ENCODE peak calls at places on chromosomes 2 and 18, in eight cellular contexts. One of them, this sample, is unnamed.

GRCh38 chr18:6431659-6432318 is 17.1 kb upstream of the L3MBTL4 start:
- DNase-seq in adrenal gland: no peak
- DNase-seq in vagina: no peak
- DNase-seq in right lobe of liver: no peak
- DNase-seq in suprapubic skin: no peak
- DNase-seq in body of pancreas: no peak
- DNase-seq in ovary: no peak
- DNase-seq in heart left ventricle: no peak
- DNase-seq in this sample: no peak

GRCh38 chr2:111694690-111695089 is 189.3 kb downstream of the ANAPC1 start:
- DNase-seq in adrenal gland: peak; percentile 41
- DNase-seq in vagina: no peak
- DNase-seq in right lobe of liver: no peak
- DNase-seq in suprapubic skin: no peak
- DNase-seq in body of pancreas: peak; percentile 53
- DNase-seq in ovary: no peak
- DNase-seq in heart left ventricle: peak; percentile 32
- DNase-seq in this sample: no peak

GRCh38 chr18:23134780-23135678 is at the start of gene CABLES1:
- DNase-seq in adrenal gland: peak; percentile 53
- DNase-seq in vagina: no peak
- DNase-seq in right lobe of liver: peak; percentile 87
- DNase-seq in suprapubic skin: peak; percentile 81
- DNase-seq in body of pancreas: peak; percentile 70
- DNase-seq in ovary: peak; percentile 62
- DNase-seq in heart left ventricle: peak; percentile 62
- DNase-seq in this sample: peak; percentile 73

GRCh38 chr2:112156152-112156986 is 18.2 kb downstream of the FBLN7 start:
- DNase-seq in adrenal gland: peak; percentile 9
- DNase-seq in vagina: no peak
- DNase-seq in right lobe of liver: no peak
- DNase-seq in suprapubic skin: no peak
- DNase-seq in body of pancreas: no peak
- DNase-seq in ovary: no peak
- DNase-seq in heart left ventricle: no peak
- DNase-seq in this sample: peak; percentile 79

GRCh38 chr2:119059287-119059686 is 99.3 kb downstream of the C1QL2 start:
- DNase-seq in adrenal gland: no peak
- DNase-seq in vagina: no peak
- DNase-seq in right lobe of liver: no peak
- DNase-seq in suprapubic skin: no peak
- DNase-seq in body of pancreas: no peak
- DNase-seq in ovary: no peak
- DNase-seq in heart left ventricle: no peak
- DNase-seq in this sample: no peak

GRCh38 chr2:31694444-31694843 is 113.7 kb upstream of the SRD5A2 start:
- DNase-seq in adrenal gland: no peak
- DNase-seq in vagina: no peak
- DNase-seq in right lobe of liver: no peak
- DNase-seq in suprapubic skin: no peak
- DNase-seq in body of pancreas: no peak
- DNase-seq in ovary: no peak
- DNase-seq in heart left ventricle: no peak
- DNase-seq in this sample: peak; percentile 41

GRCh38 chr2:150126143-150126725 is 361.2 kb downstream of the RND3 start:
- DNase-seq in adrenal gland: no peak
- DNase-seq in vagina: no peak
- DNase-seq in right lobe of liver: no peak
- DNase-seq in suprapubic skin: no peak
- DNase-seq in body of pancreas: no peak
- DNase-seq in ovary: no peak
- DNase-seq in heart left ventricle: no peak
- DNase-seq in this sample: no peak

GRCh38 chr18:36187826-36188721 is 777 bp downstream of the MOCOS start:
- DNase-seq in adrenal gland: peak; percentile 90
- DNase-seq in vagina: no peak
- DNase-seq in right lobe of liver: peak; percentile 83
- DNase-seq in suprapubic skin: peak; percentile 70
- DNase-seq in body of pancreas: no peak
- DNase-seq in ovary: peak; percentile 48
- DNase-seq in heart left ventricle: no peak
- DNase-seq in this sample: no peak

GRCh38 chr18:36195427-36196122 is 8.3 kb downstream of the MOCOS start:
- DNase-seq in adrenal gland: no peak
- DNase-seq in vagina: no peak
- DNase-seq in right lobe of liver: no peak
- DNase-seq in suprapubic skin: no peak
- DNase-seq in body of pancreas: no peak
- DNase-seq in ovary: no peak
- DNase-seq in heart left ventricle: no peak
- DNase-seq in this sample: no peak

GRCh38 chr2:227472265-227473018 is 486 bp downstream of the AGFG1 start:
- DNase-seq in adrenal gland: peak; percentile 51
- DNase-seq in vagina: no peak
- DNase-seq in right lobe of liver: peak; percentile 69
- DNase-seq in suprapubic skin: peak; percentile 68
- DNase-seq in body of pancreas: peak; percentile 29
- DNase-seq in ovary: peak; percentile 32
- DNase-seq in heart left ventricle: peak; percentile 42
- DNase-seq in this sample: peak; percentile 66

GRCh38 chr2:8567469-8568108 is 114.3 kb upstream of the ID2 start:
- DNase-seq in adrenal gland: no peak
- DNase-seq in vagina: no peak
- DNase-seq in right lobe of liver: no peak
- DNase-seq in suprapubic skin: no peak
- DNase-seq in body of pancreas: no peak
- DNase-seq in ovary: no peak
- DNase-seq in heart left ventricle: peak; percentile 6
- DNase-seq in this sample: no peak

GRCh38 chr2:12424219-12424618 is 292.5 kb upstream of the TRIB2 start:
- DNase-seq in adrenal gland: no peak
- DNase-seq in vagina: no peak
- DNase-seq in right lobe of liver: no peak
- DNase-seq in suprapubic skin: no peak
- DNase-seq in body of pancreas: no peak
- DNase-seq in ovary: peak; percentile 60
- DNase-seq in heart left ventricle: no peak
- DNase-seq in this sample: no peak

GRCh38 chr2:9946076-9946475 is 5.4 kb upstream of the GRHL1 start:
- DNase-seq in adrenal gland: no peak
- DNase-seq in vagina: no peak
- DNase-seq in right lobe of liver: no peak
- DNase-seq in suprapubic skin: no peak
- DNase-seq in body of pancreas: no peak
- DNase-seq in ovary: no peak
- DNase-seq in heart left ventricle: no peak
- DNase-seq in this sample: no peak

GRCh38 chr2:101124684-101125366 is 26.4 kb downstream of the TBC1D8 start:
- DNase-seq in adrenal gland: peak; percentile 70
- DNase-seq in vagina: no peak
- DNase-seq in right lobe of liver: peak; percentile 81
- DNase-seq in suprapubic skin: peak; percentile 84
- DNase-seq in body of pancreas: peak; percentile 75
- DNase-seq in ovary: peak; percentile 36
- DNase-seq in heart left ventricle: peak; percentile 55
- DNase-seq in this sample: peak; percentile 63
- TF ChIP-seq POLR2A in adrenal gland: no peak
- TF ChIP-seq POLR2A in vagina: no peak
- TF ChIP-seq POLR2A in right lobe of liver: peak; percentile 67
- TF ChIP-seq POLR2A in suprapubic skin: no peak
- TF ChIP-seq POLR2A in body of pancreas: no peak
- TF ChIP-seq POLR2A in ovary: no peak
- TF ChIP-seq POLR2A in heart left ventricle: peak; percentile 7
- TF ChIP-seq POLR2A in this sample: no peak

GRCh38 chr2:62705859-62706720 is 577 bp downstream of the EHBP1 start:
- DNase-seq in adrenal gland: peak; percentile 80
- DNase-seq in vagina: no peak
- DNase-seq in right lobe of liver: peak; percentile 85
- DNase-seq in suprapubic skin: peak; percentile 86
- DNase-seq in body of pancreas: peak; percentile 61
- DNase-seq in ovary: peak; percentile 75
- DNase-seq in heart left ventricle: peak; percentile 55
- DNase-seq in this sample: peak; percentile 77
- TF ChIP-seq POLR2A in adrenal gland: peak; percentile 10
- TF ChIP-seq POLR2A in vagina: no peak
- TF ChIP-seq POLR2A in right lobe of liver: no peak
- TF ChIP-seq POLR2A in suprapubic skin: no peak
- TF ChIP-seq POLR2A in body of pancreas: no peak
- TF ChIP-seq POLR2A in ovary: no peak
- TF ChIP-seq POLR2A in heart left ventricle: no peak
- TF ChIP-seq POLR2A in this sample: no peak

GRCh38 chr2:215315301-215315700 is 3.4 kb downstream of the ATIC start:
- DNase-seq in adrenal gland: no peak
- DNase-seq in vagina: no peak
- DNase-seq in right lobe of liver: no peak
- DNase-seq in suprapubic skin: no peak
- DNase-seq in body of pancreas: no peak
- DNase-seq in ovary: no peak
- DNase-seq in heart left ventricle: no peak
- DNase-seq in this sample: no peak

GRCh38 chr2:215314896-215315295 is 3.0 kb downstream of the ATIC start:
- DNase-seq in adrenal gland: no peak
- DNase-seq in vagina: no peak
- DNase-seq in right lobe of liver: no peak
- DNase-seq in suprapubic skin: no peak
- DNase-seq in body of pancreas: no peak
- DNase-seq in ovary: no peak
- DNase-seq in heart left ventricle: no peak
- DNase-seq in this sample: no peak

GRCh38 chr2:215316336-215316735 is 4.5 kb downstream of the ATIC start:
- DNase-seq in adrenal gland: no peak
- DNase-seq in vagina: no peak
- DNase-seq in right lobe of liver: no peak
- DNase-seq in suprapubic skin: no peak
- DNase-seq in body of pancreas: no peak
- DNase-seq in ovary: no peak
- DNase-seq in heart left ventricle: no peak
- DNase-seq in this sample: no peak

GRCh38 chr2:215313219-215313656 is 1.4 kb downstream of the ATIC start:
- DNase-seq in adrenal gland: no peak
- DNase-seq in vagina: no peak
- DNase-seq in right lobe of liver: no peak
- DNase-seq in suprapubic skin: no peak
- DNase-seq in body of pancreas: no peak
- DNase-seq in ovary: no peak
- DNase-seq in heart left ventricle: no peak
- DNase-seq in this sample: no peak

DNA sequence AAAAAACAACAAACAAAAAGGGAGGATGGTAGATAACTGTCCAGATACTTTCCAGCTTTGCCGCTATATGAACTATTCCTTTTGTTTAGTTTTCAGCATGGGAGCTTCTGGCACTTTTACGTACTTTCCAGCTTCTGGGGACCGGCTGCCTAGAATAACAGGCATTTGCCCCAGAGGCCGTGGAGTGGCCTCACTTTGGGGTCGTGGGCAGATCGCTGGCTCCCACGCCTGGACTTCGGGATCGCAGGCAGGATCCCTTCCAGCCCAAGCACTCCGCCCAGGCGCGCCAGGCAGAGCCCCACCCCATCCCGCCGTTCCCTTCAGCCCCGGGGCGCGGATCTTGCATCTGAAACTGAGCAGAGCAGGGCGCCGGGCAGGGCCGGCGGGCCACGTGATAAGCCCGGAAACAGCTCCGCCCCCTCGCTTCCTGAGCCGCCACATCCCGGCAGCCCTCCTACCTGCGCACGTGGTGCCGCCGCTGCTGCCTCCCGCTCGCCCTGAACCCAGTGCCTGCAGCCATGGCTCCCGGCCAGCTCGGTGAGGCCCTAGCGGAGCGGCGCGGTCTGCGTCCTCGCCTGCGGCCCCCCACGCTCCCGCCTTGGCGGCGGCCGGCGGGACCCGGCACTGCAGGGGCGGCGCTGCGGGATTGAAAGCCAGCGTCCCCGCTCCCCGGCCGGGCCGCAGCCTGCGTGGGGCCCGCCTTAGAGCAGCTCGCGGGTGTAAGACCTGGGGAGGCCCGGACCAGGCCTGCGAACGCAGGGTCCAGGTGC is at the start of gene ATIC:
- DNase-seq in adrenal gland: peak; percentile 95
- DNase-seq in vagina: no peak
- DNase-seq in right lobe of liver: peak; percentile 98
- DNase-seq in suprapubic skin: peak; percentile 96
- DNase-seq in body of pancreas: peak; percentile 97
- DNase-seq in ovary: peak; percentile 89
- DNase-seq in heart left ventricle: peak; percentile 89
- DNase-seq in this sample: peak; percentile 98
- TF ChIP-seq POLR2A in adrenal gland: peak; percentile 75
- TF ChIP-seq POLR2A in vagina: peak; percentile 3
- TF ChIP-seq POLR2A in right lobe of liver: peak; percentile 90
- TF ChIP-seq POLR2A in suprapubic skin: no peak
- TF ChIP-seq POLR2A in body of pancreas: peak; percentile 57
- TF ChIP-seq POLR2A in ovary: no peak
- TF ChIP-seq POLR2A in heart left ventricle: peak; percentile 33
- TF ChIP-seq POLR2A in this sample: peak; percentile 75

GRCh38 chr2:64922482-64923384 is 66.5 kb upstream of the SLC1A4 start:
- DNase-seq in adrenal gland: peak; percentile 43
- DNase-seq in vagina: no peak
- DNase-seq in right lobe of liver: peak; percentile 75
- DNase-seq in suprapubic skin: no peak
- DNase-seq in body of pancreas: peak; percentile 48
- DNase-seq in ovary: no peak
- DNase-seq in heart left ventricle: no peak
- DNase-seq in this sample: peak; percentile 50

GRCh38 chr2:64923385-64923710 is 65.9 kb upstream of the SLC1A4 start:
- DNase-seq in adrenal gland: no peak
- DNase-seq in vagina: no peak
- DNase-seq in right lobe of liver: no peak
- DNase-seq in suprapubic skin: no peak
- DNase-seq in body of pancreas: no peak
- DNase-seq in ovary: no peak
- DNase-seq in heart left ventricle: no peak
- DNase-seq in this sample: no peak

GRCh38 chr2:64915510-64915900 is 73.7 kb upstream of the SLC1A4 start:
- DNase-seq in adrenal gland: no peak
- DNase-seq in vagina: no peak
- DNase-seq in right lobe of liver: no peak
- DNase-seq in suprapubic skin: no peak
- DNase-seq in body of pancreas: no peak
- DNase-seq in ovary: no peak
- DNase-seq in heart left ventricle: no peak
- DNase-seq in this sample: peak; percentile 59

GRCh38 chr2:64918220-64918886 is 70.8 kb upstream of the SLC1A4 start:
- DNase-seq in adrenal gland: no peak
- DNase-seq in vagina: no peak
- DNase-seq in right lobe of liver: no peak
- DNase-seq in suprapubic skin: no peak
- DNase-seq in body of pancreas: no peak
- DNase-seq in ovary: no peak
- DNase-seq in heart left ventricle: no peak
- DNase-seq in this sample: no peak

DNA sequence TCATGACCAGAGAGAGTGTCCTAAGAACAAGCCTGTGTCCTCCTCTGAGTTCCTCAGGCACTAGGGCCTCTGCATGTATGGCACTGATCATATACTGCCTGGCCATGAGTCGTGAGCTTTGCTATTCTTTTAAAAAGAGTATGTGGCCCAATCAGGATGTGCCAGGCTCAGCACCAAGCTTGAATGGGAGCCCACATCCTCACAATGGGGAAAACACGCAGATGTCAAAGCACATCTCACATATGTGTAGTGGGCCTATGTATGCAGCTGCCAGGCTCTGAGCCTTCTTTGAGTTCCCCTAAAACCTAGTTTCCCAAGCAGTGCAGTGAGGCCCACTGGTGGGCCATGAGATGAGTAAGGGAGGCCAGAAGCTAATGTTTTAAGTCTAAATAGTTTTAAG is 69.9 kb upstream of the SLC1A4 start:
- DNase-seq in adrenal gland: no peak
- DNase-seq in vagina: no peak
- DNase-seq in right lobe of liver: no peak
- DNase-seq in suprapubic skin: no peak
- DNase-seq in body of pancreas: no peak
- DNase-seq in ovary: no peak
- DNase-seq in heart left ventricle: no peak
- DNase-seq in this sample: no peak
- TF ChIP-seq POLR2A in adrenal gland: no peak
- TF ChIP-seq POLR2A in vagina: no peak
- TF ChIP-seq POLR2A in right lobe of liver: no peak
- TF ChIP-seq POLR2A in suprapubic skin: no peak
- TF ChIP-seq POLR2A in body of pancreas: no peak
- TF ChIP-seq POLR2A in ovary: no peak
- TF ChIP-seq POLR2A in heart left ventricle: no peak
- TF ChIP-seq POLR2A in this sample: no peak

This sample was measured in NB4.